ENCODE peak calls at places on chromosomes 16 and 17, in nine cellular contexts. Y is activated CD4-positive, CD25-positive, alpha-beta regulatory T cell; U is caudate nucleus; P is COR-L47; Z is D341Med; Q is mucosa of gallbladder; G is H7; S is CD8-positive, alpha-beta memory T cell; A is A549. W is an unnamed sample.

GRCh38 chr16:978403-978802 is 3.2 kb upstream of the SOX8 start:
- DNase-seq in Y (no peak), U (no peak), P (no peak), Z (no peak), Q (no peak), G (no peak), S (no peak), A (no peak), W (no peak)

GRCh38 chr16:89295071-89295900 is 77.8 kb downstream of the ZNF778 start:
- DNase-seq in Y (no peak), U (no peak), P (no peak), Z (no peak), Q (no peak), G (no peak), S (no peak), A (no peak), W (no peak)

GRCh38 chr17:6671431-6671830 is 19.9 kb downstream of the C17orf100 start:
- DNase-seq in Y (no peak), U (no peak), P (no peak), Z (no peak), Q (no peak), G (no peak), S (no peak), A (no peak), W (no peak)

GRCh38 chr17:15411556-15412198 is 55.7 kb downstream of the CDRT4 start:
- DNase-seq in Y (no peak), U (no peak), P (no peak), Z (no peak), Q (no peak), G (no peak), S (no peak), A (no peak), W (no peak)

GRCh38 chr17:9227819-9228407 is 206.6 kb downstream of the NTN1 start:
- DNase-seq in Y (no peak), U (no peak), P (no peak), Z (no peak), Q (no peak), G (no peak), S (no peak), A (no peak), W (no peak)

GRCh38 chr16:13270602-13271001 is 369.2 kb downstream of the SHISA9 start:
- DNase-seq in Y (no peak), U (no peak), P (no peak), Z (no peak), Q (no peak), G (no peak), S (no peak), A (no peak), W (no peak)

GRCh38 chr17:58006563-58006923 is 503 bp downstream of the SRSF1 start:
- DNase-seq in Y (peak), U (peak), P (peak), Z (peak), Q (peak), G (peak), S (peak), A (peak), W (no peak)

GRCh38 chr17:21033350-21033749 is 9.5 kb downstream of the USP22 start:
- DNase-seq in Y (no peak), U (no peak), P (no peak), Z (no peak), Q (no peak), G (peak), S (no peak), A (no peak), W (no peak)

GRCh38 chr16:59701987-59702386 is 967.9 kb upstream of the GOT2 start:
- DNase-seq in Y (no peak), U (no peak), P (no peak), Z (no peak), Q (no peak), G (no peak), S (no peak), A (no peak), W (no peak)

GRCh38 chr16:53504161-53504663 is 1.2 kb upstream of the AKTIP start:
- DNase-seq in Y (no peak), U (peak), P (no peak), Z (peak), Q (peak), G (no peak), S (peak), A (peak), W (no peak)

GRCh38 chr17:45793999-45794540 is 9.9 kb downstream of the CRHR1 start:
- DNase-seq in Y (no peak), U (no peak), P (no peak), Z (no peak), Q (no peak), G (no peak), S (no peak), A (no peak), W (no peak)

GRCh38 chr17:57051886-57052342 is 33.1 kb upstream of the AKAP1 start:
- DNase-seq in Y (no peak), U (no peak), P (peak), Z (no peak), Q (no peak), G (peak), S (no peak), A (no peak), W (no peak)

GRCh38 chr17:78924481-78925151 is 571 bp downstream of the TIMP2 start:
- DNase-seq in Y (no peak), U (no peak), P (no peak), Z (peak), Q (no peak), G (peak), S (no peak), A (no peak), W (no peak)

GRCh38 chr17:42577140-42577531 is 393 bp downstream of the PSMC3IP start:
- DNase-seq in Y (no peak), U (no peak), P (no peak), Z (no peak), Q (no peak), G (no peak), S (no peak), A (no peak), W (no peak)

GRCh38 chr17:42253601-42254000 is 22.6 kb downstream of the STAT5B start:
- DNase-seq in Y (no peak), U (no peak), P (no peak), Z (no peak), Q (no peak), G (no peak), S (no peak), A (no peak), W (no peak)

GRCh38 chr16:58411736-58412614 is 19.7 kb downstream of the GINS3 start:
- DNase-seq in Y (no peak), U (no peak), P (no peak), Z (no peak), Q (no peak), G (no peak), S (no peak), A (no peak), W (no peak)

GRCh38 chr17:81428121-81428515 is 32.9 kb downstream of the BAHCC1 start:
- DNase-seq in Y (no peak), U (no peak), P (peak), Z (no peak), Q (no peak), G (no peak), S (no peak), A (no peak), W (peak)

GRCh38 chr17:77019955-77020379 is 120.8 kb upstream of the SEC14L1 start:
- DNase-seq in Y (no peak), U (no peak), P (no peak), Z (no peak), Q (no peak), G (peak), S (no peak), A (no peak), W (no peak)

GRCh38 chr16:80993293-80993691 is 13.4 kb downstream of the CMC2 start:
- DNase-seq in Y (no peak), U (no peak), P (no peak), Z (no peak), Q (peak), G (no peak), S (no peak), A (peak), W (no peak)

GRCh38 chr16:31351937-31352315 is 3.0 kb upstream of the ITGAX start:
- DNase-seq in Y (no peak), U (no peak), P (no peak), Z (no peak), Q (no peak), G (no peak), S (no peak), A (no peak), W (no peak)

GRCh38 chr16:85417156-85417860 is 195.8 kb upstream of the GSE1 start:
- DNase-seq in Y (no peak), U (no peak), P (no peak), Z (no peak), Q (no peak), G (no peak), S (no peak), A (no peak), W (no peak)

GRCh38 chr16:53952215-53953208 is 248.6 kb downstream of the FTO start:
- DNase-seq in Y (no peak), U (no peak), P (no peak), Z (no peak), Q (no peak), G (no peak), S (no peak), A (no peak), W (no peak)

GRCh38 chr17:40095944-40096791 is 4.2 kb downstream of the NR1D1 start:
- DNase-seq in Y (peak), U (no peak), P (no peak), Z (no peak), Q (peak), G (peak), S (peak), A (no peak), W (peak)

GRCh38 chr16:57175896-57176295 is 9.9 kb downstream of the PSME3IP1 start:
- DNase-seq in Y (no peak), U (no peak), P (no peak), Z (no peak), Q (no peak), G (no peak), S (no peak), A (no peak), W (no peak)

W was measured in T-cell.